ENCODE peak calls at places on chromosomes 16 and 17, in four cellular contexts. I, B, D and T are unnamed samples.

GRCh38 chr17:71666047-71666446 is 454.8 kb upstream of the SOX9 start:
- DNase-seq in I (no peak), B (no peak), D (no peak), T (no peak)

GRCh38 chr16:25020112-25020591 is 5.0 kb upstream of the ARHGAP17 start:
- DNase-seq in B (no peak), D (no peak), I (no peak), T (no peak)

GRCh38 chr16:49048557-49048956 is 233.1 kb downstream of the CBLN1 start:
- DNase-seq in I (no peak), B (no peak), D (no peak), T (no peak)

GRCh38 chr16:49644143-49644460 is 211.8 kb downstream of the ZNF423 start:
- DNase-seq in I (no peak), D (no peak), B (no peak), T (no peak)

GRCh38 chr16:86387461-86388440 is 122.6 kb upstream of the FOXF1 start:
- DNase-seq in B (no peak), I (no peak), D (no peak), T (no peak)

GRCh38 chr17:50196826-50197225 is 4.6 kb downstream of the COL1A1 start:
- DNase-seq in I (peak; percentile 59), D (no peak), B (no peak), T (no peak)

GRCh38 chr17:14748036-14748715 is 447.3 kb downstream of the HS3ST3B1 start:
- DNase-seq in B (peak; percentile 71), D (no peak), I (no peak), T (no peak)

GRCh38 chr16:31402687-31403086 is 9.6 kb downstream of the ITGAD start:
- DNase-seq in I (no peak), B (no peak), D (no peak), T (no peak)

GRCh38 chr17:82019905-82020873 is 2.5 kb downstream of the CENPX start:
- DNase-seq in I (peak; percentile 82), B (peak; percentile 93), D (peak; percentile 70), T (peak; percentile 74)

GRCh38 chr16:66878067-66878466 is 2.2 kb upstream of the PDP2 start:
- DNase-seq in D (no peak), I (no peak), B (no peak), T (peak; percentile 64)

GRCh38 chr16:85557976-85558589 is 55.0 kb upstream of the GSE1 start:
- DNase-seq in I (no peak), D (no peak), B (peak; percentile 43), T (peak; percentile 55)

GRCh38 chr17:39225974-39226683 is 384 bp upstream of the STAC2 start:
- DNase-seq in I (peak; percentile 83), D (peak; percentile 77), B (no peak), T (no peak)

GRCh38 chr17:27333410-27333980 is 39.6 kb downstream of the WSB1 start:
- DNase-seq in B (no peak), D (no peak), I (no peak), T (no peak)

GRCh38 chr16:370443-370842 is at the start of gene MRPL28:
- DNase-seq in I (peak; percentile 97), B (peak; percentile 96), D (peak; percentile 93), T (peak; percentile 91)

DNA sequence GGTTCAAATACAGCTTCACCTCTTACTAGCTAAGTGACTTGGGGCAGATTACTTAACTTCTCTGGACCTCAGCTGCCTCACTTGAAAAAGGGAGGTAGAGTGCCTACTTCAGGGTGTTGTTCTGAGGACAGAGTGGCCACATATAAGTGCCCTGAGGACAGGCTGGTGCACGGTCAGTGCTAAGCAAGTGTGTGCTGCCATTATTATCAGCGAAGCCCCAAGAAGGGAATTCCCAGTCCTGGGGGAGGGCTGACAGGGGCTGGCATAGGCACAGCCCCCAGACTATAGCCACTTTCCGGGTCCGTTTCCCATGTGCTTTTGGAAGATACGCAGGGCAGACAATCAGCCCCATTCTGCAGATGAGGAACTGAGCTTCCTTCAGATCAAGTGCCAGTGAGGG is 2.5 kb downstream of the ZBTB4 start:
- DNase-seq in B (no peak), D (no peak), I (no peak), T (no peak)
- H3K4me3 ChIP-seq in B (no peak overlapping the region), D (peak overlapping the region; percentile 97), I (peak overlapping the region; percentile 97), T (no peak overlapping the region)

GRCh38 chr17:45306623-45307022 is 10.2 kb downstream of the MAP3K14 start:
- DNase-seq in D (no peak), B (no peak), I (no peak), T (no peak)
- H3K27ac ChIP-seq in D (peak overlapping the region; percentile 50), B (peak overlapping the region; percentile 85), I (peak overlapping the region; percentile 96), T (peak overlapping the region; percentile 80)

DNA sequence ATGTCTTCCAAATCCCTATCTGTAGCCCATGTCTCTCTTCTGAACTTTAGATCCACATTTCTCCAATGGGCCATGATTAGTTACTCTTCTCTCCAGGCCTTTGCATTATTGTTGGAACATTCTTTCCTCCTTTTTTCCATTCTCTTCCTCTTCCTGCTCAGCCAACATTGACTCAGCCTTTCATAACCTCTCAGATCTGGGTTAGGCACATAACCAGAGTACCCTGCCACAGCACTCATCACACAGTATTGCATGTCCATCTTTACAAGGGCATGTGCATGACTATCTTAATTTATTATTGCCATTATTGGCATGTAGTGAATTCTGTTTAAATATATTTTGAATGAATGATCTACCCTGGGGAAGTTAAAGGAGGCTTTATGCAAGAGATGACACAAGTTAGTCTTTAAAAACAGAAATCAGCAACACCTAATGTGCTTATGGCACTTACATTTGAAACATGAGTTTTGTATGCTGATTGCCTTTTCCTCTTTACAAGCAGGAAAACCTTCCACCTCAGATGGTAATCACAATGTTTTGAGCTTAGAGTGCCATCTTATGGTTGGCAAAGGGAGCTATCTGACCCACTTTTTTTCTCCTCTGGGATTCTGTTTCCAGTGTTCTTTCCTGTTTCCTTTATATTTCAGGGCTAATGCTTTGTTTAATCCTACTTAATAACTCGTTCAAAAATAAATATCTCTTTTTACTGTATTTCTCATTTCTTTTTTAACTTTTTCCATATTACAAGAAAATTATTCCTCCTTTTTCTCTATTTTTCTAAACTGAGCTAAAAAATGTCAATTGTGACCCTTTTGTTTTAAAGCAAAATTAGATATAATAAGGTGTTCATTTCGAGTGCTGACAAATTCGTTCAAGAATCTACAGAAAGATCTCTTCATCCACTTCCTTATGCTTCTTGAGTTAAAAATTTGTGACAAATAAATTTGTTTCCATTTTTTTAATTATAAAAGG is 151.0 kb upstream of the RBL2 start:
- DNase-seq in D (no peak), B (no peak), I (no peak), T (no peak)
- TF ChIP-seq CTCF in D (peak; percentile 57), B (peak; percentile 30), I (peak; percentile 48), T (peak; percentile 30)

GRCh38 chr17:62824290-62825135 is 16.4 kb upstream of the MARCHF10 start:
- DNase-seq in I (no peak), B (no peak), D (no peak), T (no peak)
- H3K4me3 ChIP-seq in I (no peak overlapping the region), B (no peak overlapping the region), D (no peak overlapping the region), T (no peak overlapping the region)

GRCh38 chr16:57622361-57623250 is 5.8 kb upstream of the ADGRG1 start:
- DNase-seq in I (peak; percentile 44), B (peak; percentile 62), D (no peak), T (peak; percentile 49)

GRCh38 chr16:57619606-57620315 is 8.7 kb upstream of the ADGRG1 start:
- DNase-seq in D (no peak), B (no peak), I (peak; percentile 46), T (peak; percentile 83)

GRCh38 chr16:57623251-57624043 is 5.0 kb upstream of the ADGRG1 start:
- DNase-seq in D (no peak), B (peak; percentile 71), I (peak; percentile 38), T (peak; percentile 75)

GRCh38 chr16:57620316-57621231 is 7.9 kb upstream of the ADGRG1 start:
- DNase-seq in B (no peak), I (peak; percentile 48), D (no peak), T (peak; percentile 75)

DNA sequence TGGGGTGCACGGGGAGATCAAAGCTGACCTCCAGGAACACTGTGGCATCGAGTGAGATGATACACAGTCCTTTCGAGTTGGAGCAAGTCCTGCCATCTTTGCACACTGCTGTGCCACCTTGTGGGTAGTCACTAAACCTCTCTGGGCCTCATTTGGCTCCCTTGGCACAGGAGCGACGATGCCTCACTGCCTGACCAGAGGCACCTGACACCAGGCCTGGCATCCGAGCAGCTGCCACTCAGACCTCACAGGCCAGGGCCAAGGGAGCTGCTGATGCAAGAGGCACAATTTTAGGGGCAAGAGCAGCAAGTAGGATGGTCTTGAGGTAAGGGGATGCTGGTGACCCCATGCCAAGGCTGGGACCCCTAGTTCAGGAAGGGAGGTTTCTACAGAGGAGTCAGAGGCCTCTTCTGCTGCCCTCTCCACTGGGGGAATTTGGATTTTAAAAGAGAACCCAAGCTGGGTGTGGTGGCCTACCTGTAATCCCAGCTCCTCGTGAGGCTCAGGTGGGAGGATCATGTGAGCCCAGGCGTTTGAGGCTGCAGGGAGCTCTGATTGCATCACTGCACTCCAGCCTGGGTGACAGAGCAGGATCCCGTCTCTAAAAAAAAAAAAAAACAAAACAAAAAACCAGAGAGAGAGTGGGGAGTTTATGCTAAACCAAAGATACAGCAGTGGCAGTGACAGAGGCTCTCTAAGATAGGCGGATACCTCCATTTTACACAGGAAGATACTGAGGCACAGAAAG is 6.7 kb upstream of the ADGRG1 start:
- DNase-seq in B (peak; percentile 57), D (no peak), I (peak; percentile 55), T (peak; percentile 62)
- H3K27ac ChIP-seq in B (no peak overlapping the region), D (no peak overlapping the region), I (no peak overlapping the region), T (peak overlapping the region; percentile 95)

GRCh38 chr17:17921192-17922082 is 50.8 kb downstream of the TOM1L2 start:
- DNase-seq in I (no peak), D (no peak), B (no peak), T (no peak)
- TF ChIP-seq CTCF in I (no peak), D (peak; percentile 6), B (no peak), T (no peak)

GRCh38 chr16:21645261-21645721 is 7.1 kb downstream of the IGSF6 start:
- DNase-seq in D (no peak), B (no peak), I (no peak), T (no peak)
- H3K4me3 ChIP-seq in D (peak overlapping the region; percentile 35), B (no peak overlapping the region), I (peak overlapping the region; percentile 54), T (peak overlapping the region; percentile 22)

GRCh38 chr16:68066763-68067162 is 18.4 kb upstream of the NFATC3 start:
- DNase-seq in B (no peak), D (no peak), I (no peak), T (no peak)
- H3K27ac ChIP-seq in B (peak overlapping the region; percentile 85), D (no peak overlapping the region), I (peak overlapping the region; percentile 92), T (no peak overlapping the region)

DNA sequence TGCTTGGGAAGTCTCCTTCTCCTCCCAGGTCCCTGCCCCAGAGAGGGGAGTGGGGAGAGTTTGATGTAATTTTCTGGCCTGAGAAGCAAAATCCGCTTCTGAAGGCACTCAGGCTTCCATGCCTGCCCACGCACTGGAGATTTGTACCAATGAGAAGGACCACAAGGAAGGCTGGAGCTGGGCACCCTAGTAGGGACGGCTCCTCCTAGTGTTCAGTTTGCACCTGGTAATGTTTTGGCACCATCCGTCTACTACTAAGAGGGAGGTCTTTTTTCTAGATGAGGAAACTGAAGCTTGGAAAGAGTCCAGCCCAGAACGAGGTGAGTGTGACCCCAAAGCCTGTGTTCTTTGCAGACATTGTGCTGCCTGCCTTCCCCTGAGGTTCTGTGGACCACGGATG is 83.6 kb upstream of the NLRP1 start:
- DNase-seq in D (no peak), B (no peak), I (no peak), T (no peak)
- TF ChIP-seq CTCF in D (no peak), B (no peak), I (no peak), T (no peak)

GRCh38 chr16:88807142-88807625 is 3.6 kb downstream of the CDT1 start:
- DNase-seq in D (no peak), B (no peak), I (peak; percentile 53), T (peak; percentile 75)
- H3K4me3 ChIP-seq in D (no peak overlapping the region), B (no peak overlapping the region), I (no peak overlapping the region), T (no peak overlapping the region)